ENCODE peak calls at places on chromosome 18, in six cellular contexts. F is HCT116; C is HFF-Myc; Y is NCI-H1105 treated with DMSO at 0.1 percent for 48 hours; Q is AG08395; I is activated CD8-positive, alpha-beta memory T cell treated with anti-CD3 and anti-CD28 coated beads for 24 hours. A is an unnamed sample.

GRCh38 chr18:49177812-49178211 is 227.0 kb upstream of the SMAD7 start:
- DNase-seq in Q (peak), C (peak), F (no peak), Y (no peak), I (no peak), A (peak)

GRCh38 chr18:40355701-40356100 is 1599.3 kb upstream of the PIK3C3 start:
- DNase-seq in C (no peak), F (no peak), I (no peak), Y (no peak), Q (peak), A (peak)

GRCh38 chr18:58267493-58267892 is 223.5 kb downstream of the NEDD4L start:
- DNase-seq in I (no peak), Y (no peak), C (no peak), F (no peak), Q (no peak), A (peak)

GRCh38 chr18:35460719-35461118 is 37.0 kb downstream of the INO80C start:
- DNase-seq in I (no peak), F (no peak), Y (no peak), Q (no peak), C (peak), A (peak)

GRCh38 chr18:58535340-58536186 is 93.3 kb downstream of the ALPK2 start:
- DNase-seq in I (no peak), F (no peak), Q (no peak), C (no peak), Y (no peak), A (no peak)

GRCh38 chr18:10953672-10954071 is 195.7 kb downstream of the PIEZO2 start:
- DNase-seq in C (peak), I (no peak), F (no peak), Y (no peak), Q (no peak), A (no peak)

GRCh38 chr18:62412248-62412979 is 87.3 kb downstream of the TNFRSF11A start:
- DNase-seq in C (no peak), Q (no peak), Y (no peak), I (peak), F (no peak), A (no peak)

GRCh38 chr18:74633652-74634352 is 36.1 kb downstream of the ZNF407 start:
- DNase-seq in Q (no peak), Y (no peak), F (no peak), C (no peak), I (no peak), A (peak)

GRCh38 chr18:75247601-75248421 is 37.2 kb downstream of the TSHZ1 start:
- DNase-seq in Q (peak), I (peak), Y (peak), F (no peak), C (no peak), A (peak)

GRCh38 chr18:74899554-74899953 is 301.9 kb downstream of the ZNF407 start:
- DNase-seq in C (no peak), Q (no peak), I (no peak), F (no peak), Y (peak), A (peak)

GRCh38 chr18:74742573-74742972 is 144.9 kb downstream of the ZNF407 start:
- DNase-seq in Y (no peak), F (no peak), C (no peak), Q (peak), I (no peak), A (no peak)

GRCh38 chr18:2108581-2108980 is 462.7 kb downstream of the METTL4 start:
- DNase-seq in C (no peak), Q (peak), F (no peak), I (no peak), Y (no peak), A (no peak)

GRCh38 chr18:3397031-3397750 is 52.8 kb upstream of the TGIF1 start:
- DNase-seq in I (no peak), C (no peak), F (no peak), Y (no peak), Q (no peak), A (peak)

GRCh38 chr18:76838182-76838581 is 15.8 kb downstream of the ZNF236 start:
- DNase-seq in F (no peak), Y (no peak), C (no peak), Q (no peak), I (no peak), A (no peak)

GRCh38 chr18:47846431-47846830 is 84.0 kb downstream of the SMAD2 start:
- DNase-seq in I (no peak), F (no peak), Y (no peak), Q (no peak), C (no peak), A (no peak)

GRCh38 chr18:51054764-51055163 is 24.8 kb downstream of the SMAD4 start:
- DNase-seq in F (no peak), Q (peak), I (no peak), Y (no peak), C (no peak), A (no peak)

GRCh38 chr18:64409511-64409910 is 260.6 kb upstream of the LINC00305 start:
- DNase-seq in Y (peak), Q (no peak), I (no peak), F (no peak), C (no peak), A (peak)

GRCh38 chr18:32777049-32777448 is 4.2 kb upstream of the KLHL14 start:
- DNase-seq in Y (no peak), Q (no peak), I (no peak), F (no peak), C (no peak), A (peak)